ENCODE peak calls at places on chromosomes 12 and 14, in seven cellular contexts. B, Y, D, W, C, O and P are unnamed samples.
A peak's percentile ranks its signal among the peaks of the same experiment; 100 is the strongest.

GRCh38 chr12:73226585-73226984 is 954.4 kb downstream of the TRHDE start:
- DNase-seq in Y (no peak), B (no peak), D (no peak), W (no peak), C (no peak), O (no peak), P (no peak)

GRCh38 chr12:108849653-108850052 is 7.7 kb downstream of the SSH1 start:
- DNase-seq in O (no peak), Y (no peak), D (peak; percentile 55), W (no peak), C (no peak), B (no peak), P (no peak)

GRCh38 chr12:90576707-90577106 is 378.3 kb downstream of the CCER1 start:
- DNase-seq in B (no peak), D (no peak), Y (no peak), O (no peak), C (no peak), W (no peak), P (no peak)

GRCh38 chr12:104305349-104305748 is 1.8 kb downstream of the EID3 start:
- DNase-seq in W (no peak), C (no peak), B (no peak), D (no peak), Y (no peak), O (no peak), P (no peak)

GRCh38 chr12:68334136-68334535 is 2.0 kb upstream of the MDM1 start:
- DNase-seq in W (peak; percentile 18), Y (no peak), C (peak; percentile 28), D (no peak), B (no peak), O (no peak), P (no peak)

GRCh38 chr14:101026341-101026740 is 122.8 kb upstream of the RTL1 start:
- DNase-seq in C (no peak), O (no peak), B (no peak), Y (no peak), D (no peak), W (no peak), P (no peak)

GRCh38 chr12:12804011-12804410 is 9.1 kb upstream of the DDX47 start:
- DNase-seq in W (no peak), Y (no peak), D (no peak), O (peak; percentile 54), B (no peak), C (no peak), P (no peak)

GRCh38 chr12:13595536-13596450 is 385.6 kb downstream of the GRIN2B start:
- DNase-seq in B (no peak), W (no peak), O (no peak), D (no peak), Y (no peak), C (no peak), P (no peak)

GRCh38 chr14:22978873-22979671 is 3.3 kb downstream of the AJUBA start:
- DNase-seq in W (no peak), C (no peak), O (peak; percentile 14), Y (no peak), B (no peak), D (no peak), P (no peak)

GRCh38 chr14:104436741-104437701 is 142.5 kb upstream of the C14orf180 start:
- DNase-seq in W (no peak), D (no peak), B (no peak), C (no peak), O (no peak), Y (no peak), P (no peak)